ENCODE peak calls at places on chromosomes 7 and 10, in five cellular contexts. J is hepatocyte, W is lung, I is lower lobe of right lung, B is HL-60. L is an unnamed sample.

GRCh38 chr10:94240901-94241300 is 121.8 kb downstream of the NOC3L start:
- DNase-seq in J (no peak), W (no peak), I (no peak), B (no peak), L (no peak)

GRCh38 chr7:97735075-97735474 is 3.2 kb downstream of the TAC1 start:
- DNase-seq in J (no peak), W (no peak), I (no peak), B (no peak), L (no peak)

GRCh38 chr7:142739927-142740492 is 9.3 kb upstream of the PRSS1 start:
- DNase-seq in J (no peak), W (no peak), I (no peak), B (no peak), L (peak; percentile 3)

GRCh38 chr10:102344067-102344466 is 51.4 kb upstream of the NFKB2 start:
- DNase-seq in J (no peak), W (no peak), I (no peak), B (no peak), L (peak; percentile 96)

GRCh38 chr10:42827201-42827600 is 44.6 kb downstream of the BMS1 start:
- DNase-seq in J (no peak), W (no peak), I (no peak), B (no peak), L (no peak)

GRCh38 chr7:18637516-18637915 is 142.0 kb downstream of the HDAC9 start:
- DNase-seq in J (no peak), W (no peak), I (no peak), B (no peak), L (no peak)

GRCh38 chr10:130099344-130099743 is 11.3 kb downstream of the C10orf143 start:
- DNase-seq in J (no peak), W (no peak), I (no peak), B (no peak), L (no peak)

GRCh38 chr7:150370612-150371071 is 2.0 kb downstream of the REPIN1 start:
- DNase-seq in J (no peak), W (no peak), I (no peak), B (no peak), L (no peak)

GRCh38 chr10:133616371-133617130 is 10.0 kb downstream of the FRG2B start:
- DNase-seq in J (no peak), W (no peak), I (no peak), B (no peak), L (no peak)

GRCh38 chr10:101032637-101033201 is 1.7 kb downstream of the SFXN3 start:
- DNase-seq in J (peak; percentile 78), W (peak; percentile 78), I (no peak), B (no peak), L (peak; percentile 79)

GRCh38 chr7:66847879-66848810 is 72.9 kb upstream of the TMEM248 start:
- DNase-seq in J (peak; percentile 55), W (no peak), I (no peak), B (peak; percentile 73), L (peak; percentile 92)

DNA sequence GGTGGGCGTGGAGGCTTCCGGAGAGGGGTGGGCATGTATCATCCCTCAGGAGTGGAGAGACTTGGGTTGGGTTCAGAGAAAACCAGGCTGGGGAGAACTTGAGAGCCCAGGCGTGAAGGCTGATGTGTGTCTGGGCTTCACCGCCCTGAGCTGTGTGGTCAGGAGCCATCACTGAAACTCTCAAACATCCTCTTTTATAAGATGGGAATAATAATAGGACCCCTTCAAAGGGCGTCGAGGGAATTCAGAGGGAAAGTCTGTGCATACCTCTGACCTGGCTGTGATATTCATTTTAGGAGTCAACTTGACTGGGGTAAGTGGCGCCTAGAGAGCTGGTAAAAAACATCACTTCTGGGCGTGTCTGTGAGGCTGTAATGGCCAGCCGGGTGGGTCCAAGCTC is 21.1 kb upstream of the PSMG3 start:
- DNase-seq in J (no peak), W (no peak), I (no peak), B (no peak), L (no peak)
- H3K27me3 ChIP-seq in J (peaks cover 7% of the 10 kb centered on the region), W (peaks cover 6% of the 10 kb centered on the region), I (peaks cover 41% of the 10 kb centered on the region), B (peaks cover 29% of the 10 kb centered on the region), L (peaks cover 4% of the 10 kb centered on the region)

GRCh38 chr7:100171840-100172239 is 3.4 kb upstream of the GAL3ST4 start:
- DNase-seq in J (no peak), W (no peak), I (no peak), B (no peak), L (no peak)

GRCh38 chr7:100170111-100170897 is 1.9 kb upstream of the GAL3ST4 start:
- DNase-seq in J (no peak), W (no peak), I (no peak), B (no peak), L (no peak)

GRCh38 chr7:100173806-100174495 is 3.2 kb downstream of the GPC2 start:
- DNase-seq in J (no peak), W (no peak), I (no peak), B (no peak), L (no peak)

GRCh38 chr7:100169147-100169850 is 882 bp upstream of the GAL3ST4 start:
- DNase-seq in J (no peak), W (no peak), I (no peak), B (no peak), L (no peak)

GRCh38 chr7:100171087-100171681 is 2.8 kb upstream of the GAL3ST4 start:
- DNase-seq in J (peak; percentile 53), W (no peak), I (no peak), B (no peak), L (no peak)
- H3K4me3 ChIP-seq in J (peak overlapping the region; percentile 33), W (no peak overlapping the region), I (peak overlapping the region; percentile 45), B (no peak overlapping the region), L (peak overlapping the region; percentile 24)

GRCh38 chr10:7408003-7408493 is 2.8 kb downstream of the SFMBT2 start:
- DNase-seq in J (peak; percentile 41), W (peak; percentile 39), I (peak; percentile 72), B (no peak), L (no peak)
- H3K27me3 ChIP-seq in J (peaks cover 40% of the 10 kb centered on the region), W (no peaks in the 10 kb centered on the region), I (peaks cover 33% of the 10 kb centered on the region), B (no peaks in the 10 kb centered on the region), L (peaks cover 49% of the 10 kb centered on the region)

GRCh38 chr10:36670616-36671402 is 454.6 kb upstream of the ANKRD30A start:
- DNase-seq in J (no peak), W (no peak), I (no peak), B (no peak), L (no peak)
- H3K4me3 ChIP-seq in J (no peak overlapping the region), W (no peak overlapping the region), I (no peak overlapping the region), B (no peak overlapping the region), L (no peak overlapping the region)

GRCh38 chr10:23156447-23157150 is 35.5 kb upstream of the PTF1A start:
- DNase-seq in J (no peak), W (no peak), I (no peak), B (no peak), L (no peak)

GRCh38 chr10:23155166-23155565 is 36.9 kb upstream of the PTF1A start:
- DNase-seq in J (no peak), W (no peak), I (no peak), B (no peak), L (peak; percentile 27)

GRCh38 chr10:23157239-23157661 is 34.9 kb upstream of the PTF1A start:
- DNase-seq in J (no peak), W (no peak), I (no peak), B (no peak), L (no peak)

GRCh38 chr10:23158370-23158769 is 33.7 kb upstream of the PTF1A start:
- DNase-seq in J (peak; percentile 80), W (no peak), I (no peak), B (no peak), L (peak; percentile 57)

GRCh38 chr10:23157691-23158369 is 34.3 kb upstream of the PTF1A start:
- DNase-seq in J (peak; percentile 56), W (no peak), I (no peak), B (no peak), L (peak; percentile 52)
- H3K27me3 ChIP-seq in J (peaks cover 37% of the 10 kb centered on the region), W (no peaks in the 10 kb centered on the region), I (no peaks in the 10 kb centered on the region), B (no peaks in the 10 kb centered on the region), L (no peaks in the 10 kb centered on the region)

GRCh38 chr10:35340975-35341374 is 4.7 kb downstream of the CCNY start:
- DNase-seq in J (no peak), W (peak; percentile 38), I (no peak), B (no peak), L (no peak)
- H3K4me3 ChIP-seq in J (no peak overlapping the region), W (no peak overlapping the region), I (no peak overlapping the region), B (no peak overlapping the region), L (no peak overlapping the region)

GRCh38 chr10:71213761-71214440 is 1.5 kb downstream of the UNC5B start:
- DNase-seq in J (peak; percentile 56), W (no peak), I (no peak), B (no peak), L (peak; percentile 62)

GRCh38 chr10:71212249-71213126 is at the start of gene UNC5B:
- DNase-seq in J (peak; percentile 96), W (peak; percentile 92), I (peak; percentile 92), B (peak; percentile 44), L (peak; percentile 53)

GRCh38 chr10:71211759-71212248 is 566 bp upstream of the UNC5B start:
- DNase-seq in J (no peak), W (no peak), I (no peak), B (no peak), L (no peak)

GRCh38 chr10:71214641-71215160 is 2.3 kb downstream of the UNC5B start:
- DNase-seq in J (no peak), W (no peak), I (no peak), B (no peak), L (no peak)

GRCh38 chr10:71213127-71213616 is 802 bp downstream of the UNC5B start:
- DNase-seq in J (peak; percentile 85), W (peak; percentile 52), I (peak; percentile 80), B (no peak), L (peak; percentile 87)
- H3K27me3 ChIP-seq in J (peaks cover 12% of the 10 kb centered on the region), W (no peaks in the 10 kb centered on the region), I (peaks cover 23% of the 10 kb centered on the region), B (peaks cover 23% of the 10 kb centered on the region), L (peaks cover 21% of the 10 kb centered on the region)